ENCODE peak calls at places on chromosomes 7 and 10, in five cellular contexts. S, V, P, T and I are unnamed samples.

GRCh38 chr10:78520737-78521430 is 487.2 kb downstream of the RPS24 start:
- DNase-seq in P (no peak), T (peak; percentile 20), S (peak; percentile 100), V (no peak), I (no peak)

GRCh38 chr10:22320591-22321155 is at the start of gene BMI1:
- DNase-seq in S (peak; percentile 77), P (peak; percentile 83), V (peak; percentile 80), T (peak; percentile 63), I (peak; percentile 90)

GRCh38 chr10:122478971-122479370 is 17.6 kb downstream of the HTRA1 start:
- DNase-seq in P (no peak), S (no peak), T (no peak), V (peak; percentile 28), I (no peak)

GRCh38 chr7:150715293-150715692 is 1.1 kb upstream of the GIMAP1 start:
- DNase-seq in V (no peak), S (no peak), P (no peak), T (no peak), I (no peak)

GRCh38 chr7:94288091-94288490 is 106.6 kb upstream of the COL1A2 start:
- DNase-seq in P (no peak), T (no peak), V (no peak), S (no peak), I (no peak)

GRCh38 chr7:30594540-30595460 is at the start of gene GARS1:
- DNase-seq in S (peak; percentile 91), T (peak; percentile 93), V (peak; percentile 89), P (peak; percentile 88), I (peak; percentile 98)

GRCh38 chr7:3336042-3336665 is 35.1 kb downstream of the SDK1 start:
- DNase-seq in T (no peak), P (no peak), V (no peak), S (no peak), I (no peak)

GRCh38 chr7:86914468-86915054 is 144.9 kb downstream of the ELAPOR2 start:
- DNase-seq in T (peak; percentile 25), S (peak; percentile 53), V (no peak), P (no peak), I (no peak)

GRCh38 chr10:130362308-130362761 is 226.1 kb downstream of the GLRX3 start:
- DNase-seq in V (no peak), T (no peak), S (no peak), P (no peak), I (no peak)

GRCh38 chr10:107616463-107617131 is 452.1 kb upstream of the SORCS1 start:
- DNase-seq in V (no peak), T (peak; percentile 75), P (no peak), S (no peak), I (no peak)

GRCh38 chr7:5652829-5653228 is 128.6 kb downstream of the RNF216 start:
- DNase-seq in P (no peak), V (no peak), T (no peak), S (no peak), I (no peak)

GRCh38 chr7:22895491-22895890 is 72.8 kb upstream of the TOMM7 start:
- DNase-seq in T (no peak), P (no peak), V (no peak), S (no peak), I (no peak)

GRCh38 chr10:52703451-52703850 is 69.1 kb downstream of the MBL2 start:
- DNase-seq in P (no peak), V (no peak), S (peak; percentile 98), T (no peak), I (no peak)

GRCh38 chr10:109882251-109883057 is 40.9 kb downstream of the XPNPEP1 start:
- DNase-seq in T (no peak), S (no peak), V (no peak), P (no peak), I (no peak)

GRCh38 chr7:15332962-15333361 is 228.9 kb downstream of the AGMO start:
- DNase-seq in T (no peak), S (no peak), V (no peak), P (no peak), I (no peak)

GRCh38 chr10:82361317-82361716 is 486.3 kb downstream of the NRG3 start:
- DNase-seq in P (no peak), S (no peak), V (no peak), T (no peak), I (no peak)

GRCh38 chr7:12805518-12805928 is 118.1 kb downstream of the ARL4A start:
- DNase-seq in P (no peak), S (no peak), V (no peak), T (no peak), I (no peak)

GRCh38 chr10:22252286-22252800 is 34.5 kb upstream of the EBLN1 start:
- DNase-seq in P (peak; percentile 52), T (peak; percentile 17), S (no peak), V (peak; percentile 77), I (peak; percentile 43)

GRCh38 chr7:95511716-95512260 is 26.0 kb downstream of the ASB4 start:
- DNase-seq in P (peak; percentile 54), V (peak; percentile 65), T (peak; percentile 77), S (peak; percentile 74), I (no peak)

GRCh38 chr7:131109757-131110293 is 217.9 kb upstream of the MKLN1 start:
- DNase-seq in P (peak; percentile 76), V (peak; percentile 69), T (peak; percentile 91), S (peak; percentile 77), I (peak; percentile 97)

GRCh38 chr7:114931656-114932011 is 9.7 kb downstream of the MDFIC start:
- DNase-seq in S (no peak), T (no peak), V (no peak), P (no peak), I (no peak)

GRCh38 chr7:44971188-44971907 is 7.5 kb downstream of the MYO1G start:
- DNase-seq in S (no peak), T (no peak), P (no peak), V (no peak), I (no peak)

GRCh38 chr10:89301721-89302445 is at the start of gene IFIT2:
- DNase-seq in S (peak; percentile 71), P (no peak), T (peak; percentile 88), V (peak; percentile 41), I (no peak)

GRCh38 chr7:137045573-137045972 is 177.1 kb downstream of the CHRM2 start:
- DNase-seq in T (no peak), S (no peak), V (no peak), P (no peak), I (no peak)

GRCh38 chr7:11427686-11428273 is 404.2 kb downstream of the THSD7A start:
- DNase-seq in V (no peak), T (peak; percentile 68), S (peak; percentile 74), P (no peak), I (no peak)

GRCh38 chr7:24812313-24812945 is 55.2 kb upstream of the GSDME start:
- DNase-seq in V (peak; percentile 48), T (peak; percentile 50), S (peak; percentile 67), P (peak; percentile 60), I (no peak)

GRCh38 chr7:96380111-96380512 is 58.2 kb upstream of the SLC25A13 start:
- DNase-seq in P (no peak), V (no peak), T (no peak), S (no peak), I (peak; percentile 29)

GRCh38 chr7:158973440-158973839 is 117.1 kb downstream of the DYNC2I1 start:
- DNase-seq in S (peak; percentile 55), T (peak; percentile 34), P (no peak), V (no peak), I (peak; percentile 74)

GRCh38 chr10:50623299-50624153 is at the start of gene SGMS1:
- DNase-seq in T (peak; percentile 87), S (peak; percentile 97), P (peak; percentile 90), V (peak; percentile 83), I (peak; percentile 88)

GRCh38 chr10:50625663-50626062 is 1.9 kb upstream of the SGMS1 start:
- DNase-seq in P (no peak), S (no peak), V (no peak), T (no peak), I (no peak)

GRCh38 chr10:50624866-50625491 is 1.2 kb upstream of the SGMS1 start:
- DNase-seq in P (no peak), T (peak; percentile 81), V (no peak), S (peak; percentile 93), I (peak; percentile 96)

GRCh38 chr10:50622497-50623298 is 1.1 kb downstream of the SGMS1 start:
- DNase-seq in T (peak; percentile 55), S (peak; percentile 73), V (peak; percentile 60), P (no peak), I (peak; percentile 81)

DNA sequence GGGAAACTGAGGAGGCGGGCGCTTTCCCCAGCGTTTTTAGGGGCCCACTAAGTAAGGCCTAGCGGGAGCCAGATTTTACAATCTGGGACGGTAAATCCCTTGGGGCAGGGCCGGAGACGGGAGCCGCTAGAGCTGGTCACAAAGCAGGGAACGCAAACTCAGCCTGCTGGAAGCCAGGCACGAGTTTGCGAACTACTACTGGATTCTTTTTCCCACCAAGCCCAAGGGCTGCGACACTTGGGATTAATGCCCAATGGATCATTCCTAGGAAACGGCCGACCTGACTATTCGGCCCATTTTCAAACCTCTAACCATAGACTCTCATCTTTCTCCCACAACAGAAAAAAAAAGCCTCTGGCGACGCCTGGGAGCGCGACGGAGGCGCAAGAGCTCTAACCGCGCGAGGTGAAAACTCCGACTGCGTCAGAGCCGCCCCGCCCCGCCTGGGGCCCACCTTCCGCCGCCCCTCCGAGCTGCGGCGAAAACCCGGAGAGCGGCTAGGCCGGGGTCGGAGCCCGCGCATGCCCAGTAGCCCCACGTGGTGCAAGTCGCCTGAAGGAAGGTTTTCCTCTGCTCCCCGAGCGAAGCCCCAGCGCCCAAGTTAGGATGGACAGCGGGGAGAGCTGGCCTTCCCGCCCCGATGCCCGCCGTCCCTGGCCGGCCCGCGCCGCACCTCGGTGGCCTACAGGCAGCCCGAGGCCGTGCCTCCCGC is 554 bp upstream of the SGMS1 start:
- DNase-seq in S (peak; percentile 100), T (peak; percentile 96), V (peak; percentile 97), P (peak; percentile 98), I (peak; percentile 98)
- H3K4me1 ChIP-seq in S (peaks cover 23% of the 10 kb centered on the region), T (peaks cover 4% of the 10 kb centered on the region), V (peaks cover 5% of the 10 kb centered on the region), P (peaks cover 6% of the 10 kb centered on the region), I (peaks cover 31% of the 10 kb centered on the region)

GRCh38 chr10:42999385-43000020 is 77.4 kb upstream of the RET start:
- DNase-seq in T (no peak), V (no peak), S (no peak), P (no peak), I (no peak)

GRCh38 chr10:42997849-42998165 is 79.1 kb upstream of the RET start:
- DNase-seq in V (no peak), P (no peak), T (no peak), S (no peak), I (no peak)

GRCh38 chr10:43000021-43000411 is 76.9 kb upstream of the RET start:
- DNase-seq in P (no peak), S (no peak), V (no peak), T (no peak), I (no peak)

GRCh38 chr10:42997151-42997848 is 79.6 kb upstream of the RET start:
- DNase-seq in P (no peak), T (no peak), S (no peak), V (no peak), I (peak; percentile 39)

GRCh38 chr10:42998481-42999384 is 78.1 kb upstream of the RET start:
- DNase-seq in T (no peak), S (no peak), P (no peak), V (no peak), I (peak; percentile 48)
- H3K27me3 ChIP-seq in T (peaks cover 8% of the 10 kb centered on the region), S (peaks cover 45% of the 10 kb centered on the region), P (no peaks in the 10 kb centered on the region), V (no peaks in the 10 kb centered on the region), I (no peaks in the 10 kb centered on the region)

GRCh38 chr7:151754688-151755130 is 122.2 kb downstream of the PRKAG2 start:
- DNase-seq in S (no peak), T (no peak), P (no peak), V (no peak), I (no peak)
- H3K4me1 ChIP-seq in S (peaks cover 23% of the 10 kb centered on the region), T (peaks cover 30% of the 10 kb centered on the region), P (no peaks in the 10 kb centered on the region), V (no peaks in the 10 kb centered on the region), I (peaks cover 25% of the 10 kb centered on the region)

GRCh38 chr7:128352138-128352537 is 8.4 kb upstream of the RBM28 start:
- DNase-seq in P (peak; percentile 66), S (no peak), V (peak; percentile 33), T (peak; percentile 11), I (peak; percentile 89)
- H3K27me3 ChIP-seq in P (no peaks in the 10 kb centered on the region), S (no peaks in the 10 kb centered on the region), V (peaks cover 8% of the 10 kb centered on the region), T (peaks cover 69% of the 10 kb centered on the region), I (peaks cover 64% of the 10 kb centered on the region)

GRCh38 chr10:3777876-3778707 is 6.9 kb downstream of the KLF6 start:
- DNase-seq in T (peak; percentile 64), V (no peak), P (no peak), S (no peak), I (no peak)
- H3K4me1 ChIP-seq in T (peaks cover 25% of the 10 kb centered on the region), V (peaks cover 12% of the 10 kb centered on the region), P (peaks cover 13% of the 10 kb centered on the region), S (peaks cover 65% of the 10 kb centered on the region), I (peaks cover 82% of the 10 kb centered on the region)